ENCODE peak calls at places on chromosome 6, in five cellular contexts. L, X, F, V and E are unnamed samples.
A peak's percentile ranks its signal among the peaks of the same experiment; 100 is the strongest.

GRCh38 chr6:117469356-117469755 is 13.1 kb upstream of the DCBLD1 start:
- DNase-seq in L (no peak), F (no peak), V (no peak), X (peak; percentile 77), E (no peak)

GRCh38 chr6:83403191-83403590 is 27.7 kb downstream of the ME1 start:
- DNase-seq in X (no peak), V (no peak), F (no peak), L (no peak), E (no peak)

GRCh38 chr6:136822051-136822378 is 377 bp upstream of the PEX7 start:
- DNase-seq in X (no peak), F (no peak), L (no peak), V (peak; percentile 56), E (no peak)

GRCh38 chr6:168055696-168056489 is 23.1 kb downstream of the FRMD1 start:
- DNase-seq in X (no peak), V (no peak), L (no peak), F (no peak), E (no peak)

GRCh38 chr6:97726378-97726777 is 443.4 kb upstream of the MMS22L start:
- DNase-seq in L (no peak), V (no peak), F (no peak), X (no peak), E (no peak)

GRCh38 chr6:42403415-42403814 is 48.3 kb downstream of the TRERF1 start:
- DNase-seq in V (no peak), F (no peak), L (no peak), X (no peak), E (no peak)

GRCh38 chr6:125781307-125781868 is 9.4 kb upstream of the NCOA7 start:
- DNase-seq in X (no peak), V (no peak), L (no peak), F (no peak), E (peak; percentile 42)

GRCh38 chr6:81984599-81984998 is 232.1 kb upstream of the TENT5A start:
- DNase-seq in L (no peak), F (no peak), V (no peak), X (no peak), E (no peak)

GRCh38 chr6:45427632-45428031 is 49.9 kb upstream of the SUPT3H start:
- DNase-seq in L (no peak), F (no peak), V (no peak), X (no peak), E (no peak)

GRCh38 chr6:153698001-153698400 is 341.0 kb upstream of the OPRM1 start:
- DNase-seq in L (no peak), X (no peak), F (no peak), V (no peak), E (no peak)

GRCh38 chr6:150770631-150771030 is 94.9 kb upstream of the MTHFD1L start:
- DNase-seq in X (peak; percentile 13), F (no peak), V (peak; percentile 49), L (no peak), E (no peak)

GRCh38 chr6:66127061-66127460 is 420.0 kb upstream of the EYS start:
- DNase-seq in L (no peak), V (no peak), X (no peak), F (no peak), E (no peak)

GRCh38 chr6:32413427-32414047 is 6.6 kb upstream of the BTNL2 start:
- DNase-seq in V (peak; percentile 85), F (peak; percentile 70), X (peak; percentile 83), L (peak; percentile 74), E (peak; percentile 78)

GRCh38 chr6:16547586-16547985 is 213.7 kb downstream of the ATXN1 start:
- DNase-seq in F (no peak), L (no peak), X (peak; percentile 68), V (no peak), E (no peak)

GRCh38 chr6:53593001-53593488 is 48.1 kb upstream of the GCLC start:
- DNase-seq in X (peak; percentile 54), L (no peak), V (peak; percentile 26), F (no peak), E (no peak)

GRCh38 chr6:34284563-34285545 is 36.0 kb upstream of the SMIM29 start:
- DNase-seq in L (no peak), F (peak; percentile 37), V (peak; percentile 90), X (peak; percentile 100), E (no peak)

GRCh38 chr6:170173416-170173990 is 117.4 kb downstream of the DLL1 start:
- DNase-seq in L (no peak), X (no peak), V (no peak), F (no peak), E (no peak)

GRCh38 chr6:156822747-156823206 is 45.6 kb downstream of the ARID1B start:
- DNase-seq in L (no peak), X (no peak), V (no peak), F (no peak), E (no peak)

GRCh38 chr6:68655028-68655427 is 19.9 kb downstream of the ADGRB3 start:
- DNase-seq in V (no peak), X (no peak), F (no peak), L (no peak), E (no peak)

GRCh38 chr6:3825851-3826581 is 23.2 kb upstream of the FAM50B start:
- DNase-seq in X (no peak), V (peak; percentile 99), L (no peak), F (peak; percentile 49), E (no peak)

GRCh38 chr6:149934249-149935156 is 7.3 kb upstream of the ULBP2 start:
- DNase-seq in V (peak; percentile 72), F (no peak), L (no peak), X (peak; percentile 77), E (peak; percentile 55)

GRCh38 chr6:36145495-36145894 is 15.2 kb downstream of the MAPK13 start:
- DNase-seq in L (no peak), F (no peak), V (no peak), X (no peak), E (no peak)

GRCh38 chr6:117399924-117400323 is 25.8 kb downstream of the ROS1 start:
- DNase-seq in L (no peak), X (no peak), F (no peak), V (peak; percentile 20), E (no peak)

GRCh38 chr6:111880181-111880944 is 7.1 kb upstream of the FYN start:
- DNase-seq in L (no peak), X (no peak), V (peak; percentile 31), F (no peak), E (no peak)

GRCh38 chr6:160730911-160731310 is 28.9 kb downstream of the PLG start:
- DNase-seq in X (peak; percentile 7), L (no peak), F (no peak), V (no peak), E (no peak)

GRCh38 chr6:149963462-149964242 is at the start of gene ULBP1:
- DNase-seq in F (peak; percentile 49), L (no peak), V (peak; percentile 84), X (peak; percentile 74), E (peak; percentile 78)

GRCh38 chr6:167302074-167302473 is 11.0 kb downstream of the UNC93A start:
- DNase-seq in L (no peak), X (no peak), F (no peak), V (no peak), E (no peak)

GRCh38 chr6:41256383-41256782 is 28.2 kb downstream of the TREML4 start:
- DNase-seq in X (no peak), V (no peak), L (no peak), F (no peak), E (no peak)

GRCh38 chr6:159691963-159692287 is 1.1 kb downstream of the SOD2 start:
- DNase-seq in L (no peak), X (peak; percentile 27), F (no peak), V (no peak), E (peak; percentile 20)

GRCh38 chr6:118102401-118102800 is 195.3 kb downstream of the SLC35F1 start:
- DNase-seq in V (no peak), X (no peak), F (no peak), L (no peak), E (no peak)

GRCh38 chr6:34295721-34296120 is 46.9 kb upstream of the SMIM29 start:
- DNase-seq in X (no peak), V (no peak), F (no peak), L (no peak), E (peak; percentile 60)

GRCh38 chr6:134678436-134678889 is 271.4 kb downstream of the ALDH8A1 start:
- DNase-seq in L (no peak), F (peak; percentile 66), V (peak; percentile 95), X (no peak), E (no peak)

GRCh38 chr6:140105857-140106256 is 731.4 kb upstream of the CITED2 start:
- DNase-seq in F (no peak), X (peak; percentile 41), V (peak; percentile 23), L (no peak), E (no peak)

GRCh38 chr6:131136021-131136847 is 967 bp downstream of the AKAP7 start:
- DNase-seq in F (no peak), V (peak; percentile 67), X (peak; percentile 28), L (no peak), E (peak; percentile 25)

GRCh38 chr6:149941583-149942460 is at the start of gene ULBP2:
- DNase-seq in L (no peak), X (peak; percentile 81), F (peak; percentile 90), V (peak; percentile 97), E (peak; percentile 85)

GRCh38 chr6:14661696-14662095 is 544.1 kb downstream of the CD83 start:
- DNase-seq in V (no peak), X (no peak), L (no peak), F (no peak), E (no peak)

GRCh38 chr6:76814496-76815458 is 648.5 kb downstream of the HTR1B start:
- DNase-seq in F (no peak), V (peak; percentile 58), X (no peak), L (no peak), E (no peak)

GRCh38 chr6:76810286-76810685 is 653.0 kb downstream of the HTR1B start:
- DNase-seq in F (no peak), L (no peak), V (no peak), X (no peak), E (no peak)
- TF ChIP-seq CTCF in F (no peak), L (no peak), V (no peak), X (no peak), E (no peak)

GRCh38 chr6:138307816-138308727 is 69.6 kb upstream of the SMIM28 start:
- DNase-seq in F (no peak), L (no peak), V (peak; percentile 32), X (no peak), E (no peak)
- TF ChIP-seq CTCF in F (peak; percentile 40), L (no peak), V (peak; percentile 44), X (no peak), E (no peak)

DNA sequence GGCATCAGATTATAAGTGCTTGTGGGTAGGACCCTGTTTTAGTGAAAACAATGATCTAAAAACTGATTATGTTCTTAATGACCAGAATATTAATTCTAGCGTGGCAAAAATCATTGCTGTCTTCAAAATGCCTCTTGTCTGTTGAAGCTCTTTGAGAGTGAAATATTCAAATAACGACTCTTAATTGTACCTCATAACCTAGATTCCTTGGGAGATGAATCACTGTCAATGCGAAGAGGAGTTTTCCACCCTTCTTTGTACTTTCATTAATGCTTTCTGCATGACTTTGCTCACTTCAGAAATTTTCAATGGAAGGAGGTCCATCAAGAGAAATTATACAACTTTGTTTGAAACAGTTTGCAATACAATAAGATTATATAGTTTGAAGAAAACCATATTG is 71.5 kb downstream of the CRYBG1 start:
- DNase-seq in L (no peak), F (no peak), X (no peak), V (no peak), E (no peak)
- TF ChIP-seq CTCF in L (no peak), F (no peak), X (no peak), V (no peak), E (no peak)

DNA sequence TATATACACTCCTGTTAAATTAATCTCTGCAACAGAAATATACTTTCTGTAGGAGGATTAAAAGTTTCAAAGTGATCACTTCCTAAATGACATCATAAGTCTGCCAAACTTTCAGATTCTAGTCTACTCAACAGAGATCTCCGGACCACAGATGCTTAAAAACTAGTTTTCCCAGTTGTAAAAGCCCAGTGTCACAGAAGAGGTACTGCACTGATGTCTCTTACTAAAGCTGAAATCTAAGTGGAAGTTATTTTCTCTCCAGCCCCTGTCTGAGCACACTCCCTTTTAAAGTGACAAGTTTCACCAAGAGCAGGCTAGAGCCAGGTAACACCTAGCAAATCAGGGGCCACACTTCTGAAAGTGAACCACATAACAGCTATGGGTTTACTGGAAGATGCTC is 71.6 kb upstream of the DST start:
- DNase-seq in X (no peak), L (no peak), F (no peak), V (no peak), E (no peak)
- TF ChIP-seq CTCF in X (no peak), L (peak; percentile 9), F (no peak), V (peak; percentile 6), E (no peak)